ENCODE peak calls at places on chromosomes 3 and 15, in four cellular contexts. V is HL-60, Z is ovary, T is dorsolateral prefrontal cortex. O is an unnamed sample.

GRCh38 chr3:128342701-128343180 is 123.9 kb downstream of the DNAJB8 start:
- DNase-seq in V (no peak), Z (no peak), T (peak), O (no peak)

GRCh38 chr3:18222686-18223085 is 202.5 kb downstream of the SATB1 start:
- DNase-seq in V (no peak), Z (no peak), T (peak), O (no peak)

GRCh38 chr3:169002689-169003088 is 660.8 kb downstream of the MECOM start:
- DNase-seq in V (no peak), Z (no peak), T (no peak), O (no peak)

GRCh38 chr3:154766765-154767503 is 313.2 kb upstream of the MME start:
- DNase-seq in V (no peak), Z (no peak), T (no peak), O (no peak)

GRCh38 chr3:150372320-150373118 is 35.6 kb upstream of the TSC22D2 start:
- DNase-seq in V (no peak), Z (no peak), T (no peak), O (no peak)

GRCh38 chr3:129984124-129984523 is 9.6 kb downstream of the TRH start:
- DNase-seq in V (no peak), Z (no peak), T (no peak), O (no peak)

GRCh38 chr3:64783200-64783599 is 95.4 kb upstream of the ADAMTS9 start:
- DNase-seq in V (no peak), Z (no peak), T (no peak), O (no peak)

GRCh38 chr3:32780735-32781210 is 37.0 kb upstream of the TRIM71 start:
- DNase-seq in V (no peak), Z (peak), T (peak), O (no peak)

GRCh38 chr3:151837057-151837456 is 23.1 kb downstream of the AADAC start:
- DNase-seq in V (peak), Z (no peak), T (no peak), O (no peak)

GRCh38 chr3:151425640-151426336 is 35.1 kb downstream of the IGSF10 start:
- DNase-seq in V (no peak), Z (no peak), T (no peak), O (no peak)

GRCh38 chr3:140296796-140297352 is 361.9 kb downstream of the CLSTN2 start:
- DNase-seq in V (no peak), Z (peak), T (no peak), O (no peak)

GRCh38 chr15:99090011-99090699 is 14.7 kb upstream of the SYNM start:
- DNase-seq in V (no peak), Z (no peak), T (no peak), O (peak)

GRCh38 chr15:39997031-39997430 is 42.0 kb downstream of the SRP14 start:
- DNase-seq in V (no peak), Z (no peak), T (no peak), O (no peak)

GRCh38 chr3:125161607-125162219 is 50.8 kb downstream of the SLC12A8 start:
- DNase-seq in V (no peak), Z (no peak), T (no peak), O (no peak)

GRCh38 chr3:66211779-66212178 is 9.0 kb upstream of the SLC25A26 start:
- DNase-seq in V (no peak), Z (no peak), T (no peak), O (no peak)

GRCh38 chr3:159751141-159751540 is 237.5 kb upstream of the IL12A start:
- DNase-seq in V (no peak), Z (no peak), T (no peak), O (no peak)

GRCh38 chr3:142915636-142916035 is 26.8 kb upstream of the PCOLCE2 start:
- DNase-seq in V (no peak), Z (no peak), T (no peak), O (no peak)

GRCh38 chr3:14368146-14368545 is 34.3 kb upstream of the SLC6A6 start:
- DNase-seq in V (no peak), Z (no peak), T (no peak), O (no peak)

GRCh38 chr3:14366915-14367523 is 35.4 kb upstream of the SLC6A6 start:
- DNase-seq in V (no peak), Z (no peak), T (no peak), O (no peak)

GRCh38 chr3:14364580-14365292 is 37.7 kb upstream of the SLC6A6 start:
- DNase-seq in V (no peak), Z (no peak), T (no peak), O (no peak)

GRCh38 chr3:14363976-14364375 is 38.4 kb upstream of the SLC6A6 start:
- DNase-seq in V (no peak), Z (no peak), T (no peak), O (no peak)

DNA sequence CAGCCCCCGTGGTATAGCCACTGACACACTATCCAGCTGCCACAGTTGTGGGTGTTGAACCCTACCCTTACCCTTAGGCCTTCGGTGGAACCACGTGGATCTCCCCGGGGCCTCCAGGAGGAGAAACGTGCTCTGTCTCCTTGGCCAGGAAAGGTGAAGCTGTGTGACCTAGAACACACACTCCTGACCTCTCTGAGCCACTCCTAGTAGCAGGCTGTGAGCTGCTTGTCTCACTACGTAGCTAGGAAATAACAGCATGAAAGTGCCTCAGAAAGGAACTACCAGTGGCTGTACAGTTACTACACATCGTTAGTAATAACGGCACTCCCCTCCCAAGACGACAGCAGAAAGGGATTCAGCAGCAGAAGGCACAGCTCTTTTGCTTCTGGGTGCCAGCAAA is 36.2 kb upstream of the SLC6A6 start:
- DNase-seq in V (peak), Z (no peak), T (no peak), O (no peak)
- H3K4me3 ChIP-seq in V (no peak), Z (no peak), T (no peak), O (no peak)

DNA sequence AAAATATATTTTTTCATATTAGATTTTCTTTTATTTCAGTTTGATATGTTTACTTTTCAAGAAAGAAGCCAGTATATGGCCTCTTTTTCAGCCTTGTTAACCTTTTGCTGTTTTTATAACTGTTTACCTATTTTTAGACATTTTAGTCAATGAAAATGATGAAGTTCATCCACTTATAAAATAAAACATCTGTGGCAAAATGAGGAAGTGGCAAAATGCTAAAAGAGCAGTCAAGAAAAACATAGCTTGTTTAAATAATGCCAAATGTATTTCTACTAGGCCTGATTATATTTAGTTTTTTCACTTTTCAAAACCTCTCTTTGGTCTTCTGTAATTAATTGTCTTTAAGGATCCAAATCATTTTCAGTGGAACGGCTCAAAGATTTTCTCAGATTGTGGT is 21.7 kb downstream of the SAMMSON start:
- DNase-seq in V (no peak), Z (no peak), T (no peak), O (no peak)
- TF ChIP-seq CTCF in V (no peak), Z (no peak), T (no peak), O (no peak)

GRCh38 chr15:35549567-35549966 is 3.6 kb upstream of the DPH6 start:
- DNase-seq in V (no peak), Z (no peak), T (no peak), O (no peak)
- H3K4me3 ChIP-seq in V (no peak), Z (no peak), T (no peak), O (no peak)

GRCh38 chr15:37682304-37682703 is 252.1 kb upstream of the TMCO5A start:
- DNase-seq in V (no peak), Z (no peak), T (no peak), O (no peak)
- TF ChIP-seq CTCF in V (no peak), Z (no peak), T (no peak), O (no peak)

GRCh38 chr15:83064859-83065258 is 2.2 kb downstream of the BTBD1 start:
- DNase-seq in V (no peak), Z (no peak), T (no peak), O (no peak)
- H3K4me3 ChIP-seq in V (peak), Z (peak), T (peak), O (peak)

DNA sequence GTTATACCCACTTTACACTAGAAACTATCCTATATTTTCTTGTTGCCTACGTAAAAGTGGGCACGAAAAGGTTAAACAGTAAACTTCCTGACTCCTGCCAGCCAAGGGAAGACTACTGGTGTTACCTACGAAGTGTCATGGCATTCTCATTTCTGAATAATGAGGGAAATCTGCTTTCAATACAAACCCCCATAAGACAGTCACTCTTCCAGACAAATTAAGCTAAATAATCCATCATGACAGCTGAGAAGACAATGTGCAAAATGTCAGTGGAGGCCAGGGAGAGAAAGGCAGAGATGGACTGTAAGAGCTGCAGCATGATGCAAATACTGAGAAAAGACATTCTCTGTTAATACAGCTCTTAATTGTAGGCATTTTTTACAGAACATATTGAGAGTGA is 136.5 kb downstream of the SERPINI1 start:
- DNase-seq in V (no peak), Z (no peak), T (no peak), O (no peak)
- TF ChIP-seq CTCF in V (no peak), Z (no peak), T (no peak), O (no peak)

GRCh38 chr3:60281970-60282369 is 969.3 kb downstream of the FHIT start:
- DNase-seq in V (no peak), Z (no peak), T (no peak), O (no peak)

GRCh38 chr3:60274646-60275045 is 976.6 kb downstream of the FHIT start:
- DNase-seq in V (no peak), Z (no peak), T (no peak), O (no peak)

GRCh38 chr3:60274098-60274497 is 977.2 kb downstream of the FHIT start:
- DNase-seq in V (no peak), Z (no peak), T (no peak), O (no peak)

GRCh38 chr3:60277376-60277800 is 973.9 kb downstream of the FHIT start:
- DNase-seq in V (no peak), Z (no peak), T (no peak), O (no peak)

DNA sequence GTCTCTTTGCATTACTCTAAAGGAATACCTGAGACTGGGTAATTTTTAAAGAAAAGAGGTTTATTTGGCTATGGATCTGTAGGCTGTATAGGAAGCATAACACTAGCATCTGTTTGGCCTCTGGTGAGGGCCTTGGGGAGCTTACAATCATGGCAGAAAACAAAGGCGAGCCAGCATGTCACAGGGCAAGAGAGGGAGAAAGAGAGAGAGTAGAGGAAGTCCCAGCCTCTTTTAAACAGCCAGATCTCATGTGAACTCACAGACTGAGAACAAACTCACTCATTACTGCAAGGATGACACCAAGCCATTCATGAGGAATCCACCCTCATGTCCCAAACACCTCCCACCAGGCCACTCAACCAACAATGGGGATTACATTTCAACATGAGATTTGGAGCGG is 974.6 kb downstream of the FHIT start:
- DNase-seq in V (no peak), Z (no peak), T (no peak), O (no peak)
- H3K4me3 ChIP-seq in V (no peak), Z (no peak), T (peak), O (no peak)

DNA sequence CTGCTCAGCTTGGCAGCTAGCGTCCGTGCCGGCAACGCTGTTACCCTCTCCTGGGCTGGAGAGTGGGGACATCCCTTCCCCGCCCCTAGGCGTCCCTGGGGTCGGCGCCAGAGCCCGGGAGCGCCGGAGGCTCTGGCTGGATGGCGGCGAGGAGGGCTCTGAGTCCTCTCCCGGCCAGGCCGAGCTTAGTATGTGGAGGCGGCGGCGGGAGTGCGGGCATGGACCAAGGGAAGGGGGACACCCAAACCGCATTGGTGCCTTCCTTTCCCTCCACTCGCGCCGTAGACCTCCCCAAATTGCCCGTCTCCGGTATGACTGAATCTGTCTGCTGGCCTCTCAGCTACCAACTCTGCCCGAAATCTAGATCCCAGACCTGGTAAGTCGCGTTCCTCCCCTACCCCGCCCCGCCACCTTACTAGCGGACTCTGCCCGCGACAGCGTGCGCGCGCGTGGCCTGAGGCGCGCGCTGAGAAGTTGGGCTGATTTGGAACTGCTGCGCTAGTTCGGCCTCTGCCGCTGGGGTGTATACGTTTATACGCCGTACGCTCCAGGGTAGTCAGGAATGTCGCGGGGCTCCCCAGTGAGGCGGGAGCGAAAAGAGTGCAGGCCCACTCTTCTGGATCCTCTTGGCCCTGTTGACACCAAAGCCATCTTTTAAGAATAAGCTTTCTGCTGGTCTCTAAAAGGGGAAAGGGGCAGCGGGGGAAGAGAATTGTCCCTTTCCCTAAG is 12.2 kb downstream of the ZIC1 start:
- DNase-seq in V (no peak), Z (no peak), T (no peak), O (no peak)
- TF ChIP-seq CTCF in V (no peak), Z (no peak), T (no peak), O (no peak)

DNA sequence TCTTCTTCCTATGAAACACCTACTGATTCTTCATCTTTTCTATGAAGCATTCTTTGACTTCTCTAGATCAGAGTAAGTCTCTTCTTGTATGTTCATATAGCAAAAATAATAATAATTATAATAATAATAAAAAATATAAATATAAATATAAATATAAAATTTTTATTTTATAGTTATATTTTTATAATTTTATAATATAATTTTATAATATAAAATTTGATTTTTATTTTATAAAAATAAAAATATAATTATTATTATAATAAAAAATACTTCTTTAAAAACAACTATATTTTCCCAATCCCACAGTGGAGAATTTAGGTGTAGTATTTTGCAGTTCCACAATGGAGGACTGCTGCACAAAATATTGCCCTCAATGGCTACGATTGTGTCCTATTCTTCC is 34.3 kb downstream of the DUT start:
- DNase-seq in V (no peak), Z (no peak), T (no peak), O (no peak)
- H3K4me3 ChIP-seq in V (no peak), Z (no peak), T (no peak), O (no peak)

O was measured in GM12864.